ENCODE peak calls at places on chromosomes 3 and 15, in seven cellular contexts. One of them, this sample, is unnamed.

GRCh38 chr3:119120480-119120879 is 25.5 kb upstream of the TEX55 start:
- DNase-seq in HFF-Myc: no peak
- DNase-seq in naive B cell: no peak
- DNase-seq in activated T-cell treated with anti-CD3 and anti-CD28 coated beads for 1 hour: no peak
- DNase-seq in foreskin fibroblast: no peak
- DNase-seq in GM03348: no peak
- DNase-seq in NCI-H2081: no peak
- DNase-seq in this sample: no peak

GRCh38 chr15:55764398-55764797 is 21.4 kb upstream of the PRTG start:
- DNase-seq in HFF-Myc: no peak
- DNase-seq in naive B cell: no peak
- DNase-seq in activated T-cell treated with anti-CD3 and anti-CD28 coated beads for 1 hour: no peak
- DNase-seq in foreskin fibroblast: no peak
- DNase-seq in GM03348: no peak
- DNase-seq in NCI-H2081: no peak
- DNase-seq in this sample: no peak

GRCh38 chr3:149752788-149753136 is 473 bp upstream of the COMMD2 start:
- DNase-seq in HFF-Myc: no peak
- DNase-seq in naive B cell: no peak
- DNase-seq in activated T-cell treated with anti-CD3 and anti-CD28 coated beads for 1 hour: no peak
- DNase-seq in foreskin fibroblast: no peak
- DNase-seq in GM03348: no peak
- DNase-seq in NCI-H2081: no peak
- DNase-seq in this sample: no peak

GRCh38 chr3:122101646-122102045 is 46.5 kb downstream of the CD86 start:
- DNase-seq in HFF-Myc: peak; percentile 24
- DNase-seq in naive B cell: peak; percentile 50
- DNase-seq in activated T-cell treated with anti-CD3 and anti-CD28 coated beads for 1 hour: no peak
- DNase-seq in foreskin fibroblast: no peak
- DNase-seq in GM03348: peak; percentile 32
- DNase-seq in NCI-H2081: peak; percentile 82
- DNase-seq in this sample: no peak

GRCh38 chr15:70099966-70100494 is 2.3 kb upstream of the TLE3 start:
- DNase-seq in HFF-Myc: no peak
- DNase-seq in naive B cell: no peak
- DNase-seq in activated T-cell treated with anti-CD3 and anti-CD28 coated beads for 1 hour: no peak
- DNase-seq in foreskin fibroblast: no peak
- DNase-seq in GM03348: no peak
- DNase-seq in NCI-H2081: no peak
- DNase-seq in this sample: no peak

GRCh38 chr15:25946241-25946786 is 83.2 kb upstream of the ATP10A start:
- DNase-seq in HFF-Myc: no peak
- DNase-seq in naive B cell: no peak
- DNase-seq in activated T-cell treated with anti-CD3 and anti-CD28 coated beads for 1 hour: no peak
- DNase-seq in foreskin fibroblast: no peak
- DNase-seq in GM03348: no peak
- DNase-seq in NCI-H2081: no peak
- DNase-seq in this sample: no peak

GRCh38 chr3:161070980-161071663 is 34.0 kb downstream of the B3GALNT1 start:
- DNase-seq in HFF-Myc: no peak
- DNase-seq in naive B cell: no peak
- DNase-seq in activated T-cell treated with anti-CD3 and anti-CD28 coated beads for 1 hour: no peak
- DNase-seq in foreskin fibroblast: no peak
- DNase-seq in GM03348: no peak
- DNase-seq in NCI-H2081: no peak
- DNase-seq in this sample: no peak

GRCh38 chr3:122572940-122573412 is 4.5 kb upstream of the PARP15 start:
- DNase-seq in HFF-Myc: peak; percentile 40
- DNase-seq in naive B cell: peak; percentile 57
- DNase-seq in activated T-cell treated with anti-CD3 and anti-CD28 coated beads for 1 hour: no peak
- DNase-seq in foreskin fibroblast: peak; percentile 77
- DNase-seq in GM03348: no peak
- DNase-seq in NCI-H2081: no peak
- DNase-seq in this sample: peak; percentile 46

GRCh38 chr3:151203053-151203420 is at the start of gene GPR171:
- DNase-seq in HFF-Myc: no peak
- DNase-seq in naive B cell: no peak
- DNase-seq in activated T-cell treated with anti-CD3 and anti-CD28 coated beads for 1 hour: peak; percentile 39
- DNase-seq in foreskin fibroblast: no peak
- DNase-seq in GM03348: no peak
- DNase-seq in NCI-H2081: no peak
- DNase-seq in this sample: no peak

GRCh38 chr3:57079221-57079831 is 18.9 kb downstream of the SPATA12 start:
- DNase-seq in HFF-Myc: no peak
- DNase-seq in naive B cell: no peak
- DNase-seq in activated T-cell treated with anti-CD3 and anti-CD28 coated beads for 1 hour: no peak
- DNase-seq in foreskin fibroblast: no peak
- DNase-seq in GM03348: peak; percentile 88
- DNase-seq in NCI-H2081: peak; percentile 8
- DNase-seq in this sample: no peak

GRCh38 chr3:193883551-193883950 is 252.4 kb upstream of the HES1 start:
- DNase-seq in HFF-Myc: no peak
- DNase-seq in naive B cell: no peak
- DNase-seq in activated T-cell treated with anti-CD3 and anti-CD28 coated beads for 1 hour: no peak
- DNase-seq in foreskin fibroblast: no peak
- DNase-seq in GM03348: no peak
- DNase-seq in NCI-H2081: no peak
- DNase-seq in this sample: no peak

GRCh38 chr3:188431553-188431952 is 277.6 kb downstream of the LPP start:
- DNase-seq in HFF-Myc: no peak
- DNase-seq in naive B cell: no peak
- DNase-seq in activated T-cell treated with anti-CD3 and anti-CD28 coated beads for 1 hour: no peak
- DNase-seq in foreskin fibroblast: peak; percentile 62
- DNase-seq in GM03348: peak; percentile 44
- DNase-seq in NCI-H2081: no peak
- DNase-seq in this sample: no peak

GRCh38 chr15:85831415-85832113 is 36.8 kb upstream of the KLHL25 start:
- DNase-seq in HFF-Myc: peak; percentile 37
- DNase-seq in naive B cell: no peak
- DNase-seq in activated T-cell treated with anti-CD3 and anti-CD28 coated beads for 1 hour: peak; percentile 15
- DNase-seq in foreskin fibroblast: peak; percentile 48
- DNase-seq in GM03348: peak; percentile 82
- DNase-seq in NCI-H2081: peak; percentile 14
- DNase-seq in this sample: peak; percentile 60

GRCh38 chr3:110296885-110297284 is 774.7 kb upstream of the NECTIN3 start:
- DNase-seq in HFF-Myc: no peak
- DNase-seq in naive B cell: no peak
- DNase-seq in activated T-cell treated with anti-CD3 and anti-CD28 coated beads for 1 hour: no peak
- DNase-seq in foreskin fibroblast: peak; percentile 3
- DNase-seq in GM03348: peak; percentile 7
- DNase-seq in NCI-H2081: no peak
- DNase-seq in this sample: no peak

GRCh38 chr3:58325525-58325992 is 7.1 kb upstream of the PXK start:
- DNase-seq in HFF-Myc: no peak
- DNase-seq in naive B cell: no peak
- DNase-seq in activated T-cell treated with anti-CD3 and anti-CD28 coated beads for 1 hour: no peak
- DNase-seq in foreskin fibroblast: no peak
- DNase-seq in GM03348: no peak
- DNase-seq in NCI-H2081: no peak
- DNase-seq in this sample: no peak

GRCh38 chr15:85362436-85363048 is 17.9 kb upstream of the AKAP13 start:
- DNase-seq in HFF-Myc: no peak
- DNase-seq in naive B cell: no peak
- DNase-seq in activated T-cell treated with anti-CD3 and anti-CD28 coated beads for 1 hour: no peak
- DNase-seq in foreskin fibroblast: no peak
- DNase-seq in GM03348: no peak
- DNase-seq in NCI-H2081: no peak
- DNase-seq in this sample: no peak

GRCh38 chr3:19757773-19758172 is 176.2 kb downstream of the EFHB start:
- DNase-seq in HFF-Myc: no peak
- DNase-seq in naive B cell: no peak
- DNase-seq in activated T-cell treated with anti-CD3 and anti-CD28 coated beads for 1 hour: no peak
- DNase-seq in foreskin fibroblast: no peak
- DNase-seq in GM03348: no peak
- DNase-seq in NCI-H2081: no peak
- DNase-seq in this sample: no peak

GRCh38 chr3:168977696-168978374 is 685.7 kb downstream of the MECOM start:
- DNase-seq in HFF-Myc: no peak
- DNase-seq in naive B cell: no peak
- DNase-seq in activated T-cell treated with anti-CD3 and anti-CD28 coated beads for 1 hour: no peak
- DNase-seq in foreskin fibroblast: peak; percentile 51
- DNase-seq in GM03348: no peak
- DNase-seq in NCI-H2081: no peak
- DNase-seq in this sample: no peak

GRCh38 chr3:106345353-106346027 is 476.7 kb upstream of the CBLB start:
- DNase-seq in HFF-Myc: peak; percentile 43
- DNase-seq in naive B cell: no peak
- DNase-seq in activated T-cell treated with anti-CD3 and anti-CD28 coated beads for 1 hour: no peak
- DNase-seq in foreskin fibroblast: peak; percentile 93
- DNase-seq in GM03348: peak; percentile 68
- DNase-seq in NCI-H2081: no peak
- DNase-seq in this sample: no peak

GRCh38 chr3:104244680-104245079 is 1122.0 kb upstream of the ALCAM start:
- DNase-seq in HFF-Myc: no peak
- DNase-seq in naive B cell: no peak
- DNase-seq in activated T-cell treated with anti-CD3 and anti-CD28 coated beads for 1 hour: no peak
- DNase-seq in foreskin fibroblast: no peak
- DNase-seq in GM03348: no peak
- DNase-seq in NCI-H2081: no peak
- DNase-seq in this sample: no peak

GRCh38 chr3:53709856-53710674 is 136.2 kb downstream of the CHDH start:
- DNase-seq in HFF-Myc: peak; percentile 27
- DNase-seq in naive B cell: peak; percentile 42
- DNase-seq in activated T-cell treated with anti-CD3 and anti-CD28 coated beads for 1 hour: peak; percentile 29
- DNase-seq in foreskin fibroblast: peak; percentile 50
- DNase-seq in GM03348: peak; percentile 84
- DNase-seq in NCI-H2081: peak; percentile 65
- DNase-seq in this sample: peak; percentile 76

GRCh38 chr3:137259709-137260108 is 301.9 kb downstream of the IL20RB start:
- DNase-seq in HFF-Myc: no peak
- DNase-seq in naive B cell: no peak
- DNase-seq in activated T-cell treated with anti-CD3 and anti-CD28 coated beads for 1 hour: no peak
- DNase-seq in foreskin fibroblast: no peak
- DNase-seq in GM03348: no peak
- DNase-seq in NCI-H2081: no peak
- DNase-seq in this sample: no peak

GRCh38 chr15:33296856-33297255 is 13.9 kb upstream of the RYR3 start:
- DNase-seq in HFF-Myc: no peak
- DNase-seq in naive B cell: no peak
- DNase-seq in activated T-cell treated with anti-CD3 and anti-CD28 coated beads for 1 hour: no peak
- DNase-seq in foreskin fibroblast: no peak
- DNase-seq in GM03348: no peak
- DNase-seq in NCI-H2081: no peak
- DNase-seq in this sample: no peak

GRCh38 chr3:147391726-147392082 is 14.6 kb downstream of the ZIC4 start:
- DNase-seq in HFF-Myc: no peak
- DNase-seq in naive B cell: no peak
- DNase-seq in activated T-cell treated with anti-CD3 and anti-CD28 coated beads for 1 hour: no peak
- DNase-seq in foreskin fibroblast: no peak
- DNase-seq in GM03348: peak; percentile 45
- DNase-seq in NCI-H2081: no peak
- DNase-seq in this sample: no peak

GRCh38 chr15:72826611-72827010 is 43.1 kb upstream of the ADPGK start:
- DNase-seq in HFF-Myc: no peak
- DNase-seq in naive B cell: no peak
- DNase-seq in activated T-cell treated with anti-CD3 and anti-CD28 coated beads for 1 hour: no peak
- DNase-seq in foreskin fibroblast: no peak
- DNase-seq in GM03348: no peak
- DNase-seq in NCI-H2081: no peak
- DNase-seq in this sample: no peak

GRCh38 chr3:60434323-60434722 is 816.9 kb downstream of the FHIT start:
- DNase-seq in HFF-Myc: no peak
- DNase-seq in naive B cell: no peak
- DNase-seq in activated T-cell treated with anti-CD3 and anti-CD28 coated beads for 1 hour: no peak
- DNase-seq in foreskin fibroblast: no peak
- DNase-seq in GM03348: no peak
- DNase-seq in NCI-H2081: no peak
- DNase-seq in this sample: no peak

GRCh38 chr15:63251701-63252100 is 25.7 kb upstream of the APH1B start:
- DNase-seq in HFF-Myc: no peak
- DNase-seq in naive B cell: no peak
- DNase-seq in activated T-cell treated with anti-CD3 and anti-CD28 coated beads for 1 hour: no peak
- DNase-seq in foreskin fibroblast: no peak
- DNase-seq in GM03348: no peak
- DNase-seq in NCI-H2081: no peak
- DNase-seq in this sample: no peak

GRCh38 chr3:181738551-181738950 is 26.8 kb downstream of the SOX2 start:
- DNase-seq in HFF-Myc: no peak
- DNase-seq in naive B cell: no peak
- DNase-seq in activated T-cell treated with anti-CD3 and anti-CD28 coated beads for 1 hour: no peak
- DNase-seq in foreskin fibroblast: no peak
- DNase-seq in GM03348: no peak
- DNase-seq in NCI-H2081: no peak
- DNase-seq in this sample: no peak

GRCh38 chr15:25780479-25781255 is 82.5 kb downstream of the ATP10A start:
- DNase-seq in HFF-Myc: no peak
- DNase-seq in naive B cell: no peak
- DNase-seq in activated T-cell treated with anti-CD3 and anti-CD28 coated beads for 1 hour: no peak
- DNase-seq in foreskin fibroblast: no peak
- DNase-seq in GM03348: no peak
- DNase-seq in NCI-H2081: no peak
- DNase-seq in this sample: peak; percentile 29

GRCh38 chr3:177026505-177027277 is 170.6 kb downstream of the TBL1XR1 start:
- DNase-seq in HFF-Myc: no peak
- DNase-seq in naive B cell: no peak
- DNase-seq in activated T-cell treated with anti-CD3 and anti-CD28 coated beads for 1 hour: no peak
- DNase-seq in foreskin fibroblast: no peak
- DNase-seq in GM03348: no peak
- DNase-seq in NCI-H2081: no peak
- DNase-seq in this sample: no peak

GRCh38 chr15:71807691-71808091 is 2.7 kb upstream of the NR2E3 start:
- DNase-seq in HFF-Myc: no peak
- DNase-seq in naive B cell: no peak
- DNase-seq in activated T-cell treated with anti-CD3 and anti-CD28 coated beads for 1 hour: no peak
- DNase-seq in foreskin fibroblast: peak; percentile 34
- DNase-seq in GM03348: peak; percentile 59
- DNase-seq in NCI-H2081: no peak
- DNase-seq in this sample: no peak

GRCh38 chr3:170414202-170414663 is 4.4 kb upstream of the CLDN11 start:
- DNase-seq in HFF-Myc: peak; percentile 99
- DNase-seq in naive B cell: peak; percentile 35
- DNase-seq in activated T-cell treated with anti-CD3 and anti-CD28 coated beads for 1 hour: peak; percentile 8
- DNase-seq in foreskin fibroblast: peak; percentile 86
- DNase-seq in GM03348: peak; percentile 82
- DNase-seq in NCI-H2081: peak; percentile 76
- DNase-seq in this sample: no peak

GRCh38 chr3:105828703-105829102 is 40.1 kb downstream of the CBLB start:
- DNase-seq in HFF-Myc: no peak
- DNase-seq in naive B cell: no peak
- DNase-seq in activated T-cell treated with anti-CD3 and anti-CD28 coated beads for 1 hour: no peak
- DNase-seq in foreskin fibroblast: no peak
- DNase-seq in GM03348: no peak
- DNase-seq in NCI-H2081: no peak
- DNase-seq in this sample: no peak

GRCh38 chr15:78949461-78949860 is 4.6 kb upstream of the CTSH start:
- DNase-seq in HFF-Myc: no peak
- DNase-seq in naive B cell: no peak
- DNase-seq in activated T-cell treated with anti-CD3 and anti-CD28 coated beads for 1 hour: no peak
- DNase-seq in foreskin fibroblast: no peak
- DNase-seq in GM03348: no peak
- DNase-seq in NCI-H2081: no peak
- DNase-seq in this sample: no peak

GRCh38 chr3:41673643-41674042 is 288.3 kb downstream of the ULK4 start:
- DNase-seq in HFF-Myc: no peak
- DNase-seq in naive B cell: no peak
- DNase-seq in activated T-cell treated with anti-CD3 and anti-CD28 coated beads for 1 hour: no peak
- DNase-seq in foreskin fibroblast: no peak
- DNase-seq in GM03348: no peak
- DNase-seq in NCI-H2081: no peak
- DNase-seq in this sample: no peak

GRCh38 chr15:96285715-96286367 is 44.7 kb upstream of the NR2F2 start:
- DNase-seq in HFF-Myc: no peak
- DNase-seq in naive B cell: no peak
- DNase-seq in activated T-cell treated with anti-CD3 and anti-CD28 coated beads for 1 hour: no peak
- DNase-seq in foreskin fibroblast: no peak
- DNase-seq in GM03348: no peak
- DNase-seq in NCI-H2081: no peak
- DNase-seq in this sample: no peak

GRCh38 chr3:127073931-127074820 is 91.3 kb downstream of the PLXNA1 start:
- DNase-seq in HFF-Myc: no peak
- DNase-seq in naive B cell: no peak
- DNase-seq in activated T-cell treated with anti-CD3 and anti-CD28 coated beads for 1 hour: no peak
- DNase-seq in foreskin fibroblast: no peak
- DNase-seq in GM03348: peak; percentile 65
- DNase-seq in NCI-H2081: no peak
- DNase-seq in this sample: no peak

GRCh38 chr3:112685435-112685834 is 44.5 kb upstream of the CCDC80 start:
- DNase-seq in HFF-Myc: peak; percentile 98
- DNase-seq in naive B cell: no peak
- DNase-seq in activated T-cell treated with anti-CD3 and anti-CD28 coated beads for 1 hour: no peak
- DNase-seq in foreskin fibroblast: peak; percentile 94
- DNase-seq in GM03348: peak; percentile 83
- DNase-seq in NCI-H2081: no peak
- DNase-seq in this sample: no peak